ENCODE peak calls at places on chromosomes 12 and 14, in four cellular contexts. X is K562, N is WTC11, M is HepG2. L is an unnamed sample.

GRCh38 chr14:57066887-57067513 is 201.7 kb downstream of the EXOC5 start:
- DNase-seq in X (peak), M (peak), N (peak), L (peak)

GRCh38 chr12:130481392-130481879 is 143.7 kb downstream of the PIWIL1 start:
- DNase-seq in X (no peak), M (no peak), N (no peak), L (no peak)

GRCh38 chr14:53368714-53369191 is 215.6 kb upstream of the DDHD1 start:
- DNase-seq in M (no peak), N (no peak), X (no peak), L (no peak)

GRCh38 chr14:64707661-64708060 is 3.4 kb downstream of the PLEKHG3 start:
- DNase-seq in M (peak), X (no peak), N (no peak), L (no peak)

GRCh38 chr12:1916396-1917171 is 1.9 kb downstream of the CACNA2D4 start:
- DNase-seq in X (peak), M (no peak), N (no peak), L (peak)

GRCh38 chr12:52074006-52074405 is 4.2 kb downstream of the ATG101 start:
- DNase-seq in N (no peak), X (no peak), M (no peak), L (no peak)

GRCh38 chr14:100012478-100012925 is 52.7 kb upstream of the EVL start:
- DNase-seq in N (no peak), M (no peak), X (no peak), L (no peak)

GRCh38 chr12:125161712-125162023 is 96.4 kb downstream of the AACS start:
- DNase-seq in X (no peak), M (no peak), N (no peak), L (no peak)

GRCh38 chr12:2284857-2285256 is 232.1 kb downstream of the CACNA1C start:
- DNase-seq in M (peak), X (peak), N (peak), L (peak)

GRCh38 chr12:131622422-131622955 is 88.4 kb upstream of the SFSWAP start:
- DNase-seq in N (no peak), M (no peak), X (no peak), L (no peak)

GRCh38 chr12:131620946-131621681 is 89.8 kb upstream of the SFSWAP start:
- DNase-seq in N (no peak), X (no peak), M (no peak), L (no peak)

GRCh38 chr12:131620520-131620919 is 90.4 kb upstream of the SFSWAP start:
- DNase-seq in N (peak), M (no peak), X (peak), L (peak)

GRCh38 chr12:131619736-131620506 is 91.0 kb upstream of the SFSWAP start:
- DNase-seq in M (no peak), X (no peak), N (no peak), L (no peak)

GRCh38 chr12:131621701-131622421 is 89.0 kb upstream of the SFSWAP start:
- DNase-seq in M (no peak), N (no peak), X (no peak), L (peak)
- TF ChIP-seq FOXJ3 in M (no peak), N (no peak), X (no peak), L (no peak)

DNA sequence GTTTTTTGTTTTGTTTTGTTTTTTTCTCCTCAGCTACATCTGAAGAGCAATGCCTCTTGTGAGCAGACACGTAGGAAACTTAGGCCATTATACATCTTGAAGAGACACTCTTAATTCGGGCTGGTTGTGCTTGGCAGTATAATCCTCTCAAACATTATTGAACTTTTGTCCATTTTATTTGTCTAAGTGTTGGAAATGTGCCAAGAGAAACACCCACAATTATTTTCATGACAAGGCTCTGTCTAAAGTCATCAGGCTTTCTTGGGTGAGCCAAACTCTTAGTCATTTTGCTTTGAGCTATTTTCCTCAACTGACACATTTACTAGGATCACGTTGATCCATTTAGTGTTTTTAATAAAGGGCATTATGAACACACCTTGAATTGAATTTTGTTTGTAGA is 51.6 kb upstream of the RERGL start:
- DNase-seq in N (no peak), M (no peak), X (no peak), L (no peak)
- TF ChIP-seq FOXJ3 in N (no peak), M (no peak), X (no peak), L (no peak)

GRCh38 chr12:14714437-14714836 is 18.0 kb upstream of the GUCY2C start:
- DNase-seq in N (peak), M (no peak), X (no peak), L (no peak)

GRCh38 chr12:14716848-14717444 is 20.5 kb upstream of the GUCY2C start:
- DNase-seq in M (peak), X (peak), N (peak), L (peak)
- TF ChIP-seq FOXJ3 in M (no peak), X (no peak), N (no peak), L (no peak)

GRCh38 chr14:21326972-21327371 is 47.1 kb downstream of the RPGRIP1 start:
- DNase-seq in N (no peak), M (no peak), X (no peak), L (no peak)
- TF ChIP-seq FOXJ3 in N (no peak), M (no peak), X (no peak), L (no peak)

GRCh38 chr12:75177997-75178396 is 31.6 kb downstream of the KCNC2 start:
- DNase-seq in N (no peak), X (no peak), M (peak), L (no peak)
- TF ChIP-seq FOXJ3 in N (no peak), X (no peak), M (no peak), L (no peak)

DNA sequence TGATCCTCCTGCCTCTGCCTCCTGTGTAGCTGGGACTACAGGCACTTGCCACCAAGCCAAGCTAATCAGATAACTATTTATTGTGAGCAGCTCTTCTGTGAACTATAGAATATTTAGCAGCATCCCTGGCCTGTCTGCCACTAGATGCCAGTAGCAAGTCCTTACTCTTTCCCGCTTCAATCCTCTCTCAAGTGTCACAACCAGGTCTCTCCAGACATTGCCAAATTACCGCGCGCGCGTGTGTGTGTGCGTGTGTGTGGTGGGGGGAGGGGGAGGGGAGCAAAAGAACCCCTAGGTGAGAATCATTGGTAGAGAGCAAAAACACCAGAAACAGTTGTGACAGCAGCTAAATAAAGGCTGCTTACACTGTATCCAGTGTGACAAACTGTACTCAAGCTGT is 49.9 kb downstream of the PPP2R5E start:
- DNase-seq in N (no peak), X (no peak), M (no peak), L (peak)
- TF ChIP-seq FOXJ3 in N (no peak), X (no peak), M (no peak), L (no peak)

L was measured in SK-N-SH.